ENCODE peak calls at places on chromosome 21, in four cellular contexts. X is stomach, A is KBM-7, Y is T follicular helper cell. O is an unnamed sample.

GRCh38 chr21:41398831-41399230 is 27.2 kb upstream of the MX1 start:
- DNase-seq in Y (no peak), A (no peak), X (no peak), O (no peak)

GRCh38 chr21:35368326-35368725 is 319.2 kb upstream of the RUNX1 start:
- DNase-seq in A (no peak), Y (no peak), X (no peak), O (no peak)

GRCh38 chr21:36708512-36709029 is 9.7 kb downstream of the SIM2 start:
- DNase-seq in Y (no peak), A (no peak), X (peak), O (no peak)

GRCh38 chr21:25809013-25809412 is 74.2 kb downstream of the GABPA start:
- DNase-seq in X (no peak), Y (no peak), A (no peak), O (no peak)

GRCh38 chr21:39611547-39612190 is 1.1 kb upstream of the B3GALT5 start:
- DNase-seq in Y (no peak), X (no peak), A (no peak), O (no peak)

GRCh38 chr21:42026072-42026415 is 15.9 kb upstream of the ZBTB21 start:
- DNase-seq in Y (no peak), A (no peak), X (no peak), O (peak)

GRCh38 chr21:25369524-25370300 is 237.6 kb downstream of the MRPL39 start:
- DNase-seq in A (no peak), Y (no peak), X (no peak), O (no peak)

GRCh38 chr21:26982767-26983166 is 15.9 kb upstream of the ADAMTS5 start:
- DNase-seq in Y (no peak), X (no peak), A (no peak), O (peak)

GRCh38 chr21:43903451-43904091 is 38.5 kb downstream of the AGPAT3 start:
- DNase-seq in X (peak), Y (no peak), A (no peak), O (no peak)

GRCh38 chr21:41712201-41712600 is 54.7 kb downstream of the RIPK4 start:
- DNase-seq in A (no peak), Y (no peak), X (no peak), O (no peak)

GRCh38 chr21:46051821-46052675 is 45.9 kb upstream of the COL6A2 start:
- DNase-seq in Y (no peak), A (no peak), X (no peak), O (no peak)

GRCh38 chr21:35932232-35932911 is 128.0 kb downstream of the SETD4 start:
- DNase-seq in A (peak), X (no peak), Y (no peak), O (peak)

GRCh38 chr21:25373126-25374082 is 233.9 kb downstream of the MRPL39 start:
- DNase-seq in A (no peak), Y (no peak), X (no peak), O (no peak)

GRCh38 chr21:35303085-35303484 is 254.0 kb upstream of the RUNX1 start:
- DNase-seq in X (no peak), Y (no peak), A (no peak), O (no peak)

GRCh38 chr21:17636711-17637110 is 24.0 kb upstream of the BTG3 start:
- DNase-seq in A (no peak), X (no peak), Y (no peak), O (no peak)

GRCh38 chr21:42530167-42530518 is 16.5 kb downstream of the SLC37A1 start:
- DNase-seq in Y (no peak), A (no peak), X (no peak), O (no peak)

GRCh38 chr21:41170442-41170841 is 2.5 kb downstream of the BACE2 start:
- DNase-seq in Y (no peak), A (peak), X (peak), O (peak)

GRCh38 chr21:45371092-45371491 is 33.9 kb upstream of the COL18A1 start:
- DNase-seq in A (no peak), X (no peak), Y (no peak), O (no peak)

GRCh38 chr21:38306833-38307232 is 50.0 kb downstream of the KCNJ15 start:
- DNase-seq in Y (no peak), A (no peak), X (no peak), O (no peak)

GRCh38 chr21:33025106-33025470 is 647 bp upstream of the OLIG2 start:
- DNase-seq in Y (no peak), X (no peak), A (no peak), O (no peak)

GRCh38 chr21:31098576-31099005 is 60.3 kb upstream of the KRTAP19-8 start:
- DNase-seq in X (peak), Y (peak), A (peak), O (peak)

GRCh38 chr21:33019885-33020557 is 5.7 kb upstream of the OLIG2 start:
- DNase-seq in A (no peak), Y (no peak), X (no peak), O (no peak)

GRCh38 chr21:38965910-38966504 is 160.3 kb downstream of the ETS2 start:
- DNase-seq in A (no peak), Y (no peak), X (peak), O (no peak)

GRCh38 chr21:45632897-45633260 is 10.6 kb upstream of the PCBP3 start:
- DNase-seq in A (no peak), X (no peak), Y (no peak), O (no peak)

GRCh38 chr21:15190837-15191236 is 126.0 kb upstream of the NRIP1 start:
- DNase-seq in X (no peak), A (no peak), Y (no peak), O (no peak)

O was measured in uterus.